ENCODE peak calls at places on chromosomes 16 and 17, in seven cellular contexts. One of them, this sample, is unnamed.

GRCh38 chr17:63250830-63251229 is 195.3 kb downstream of the CYB561 start:
- DNase-seq in AG10803: peak; percentile 59
- DNase-seq in NCI-H187: no peak
- DNase-seq in effector CD4-positive, alpha-beta T cell: no peak
- DNase-seq in GM23338: no peak
- DNase-seq in lower leg skin: no peak
- DNase-seq in T-cell: no peak
- DNase-seq in this sample: no peak

GRCh38 chr17:75011788-75012319 is 616 bp upstream of the MRPL58 start:
- DNase-seq in NCI-H187: no peak
- DNase-seq in effector CD4-positive, alpha-beta T cell: no peak
- DNase-seq in T-cell: no peak
- DNase-seq in AG10803: peak; percentile 78
- DNase-seq in GM23338: peak; percentile 42
- DNase-seq in lower leg skin: peak; percentile 92
- DNase-seq in this sample: peak; percentile 62

GRCh38 chr16:55367796-55368195 is 43.8 kb downstream of the IRX6 start:
- DNase-seq in effector CD4-positive, alpha-beta T cell: no peak
- DNase-seq in NCI-H187: no peak
- DNase-seq in GM23338: no peak
- DNase-seq in lower leg skin: no peak
- DNase-seq in T-cell: no peak
- DNase-seq in AG10803: peak; percentile 91
- DNase-seq in this sample: no peak

GRCh38 chr17:29565643-29566472 is 979 bp downstream of the ABHD15 start:
- DNase-seq in AG10803: no peak
- DNase-seq in effector CD4-positive, alpha-beta T cell: peak; percentile 30
- DNase-seq in T-cell: no peak
- DNase-seq in lower leg skin: peak; percentile 91
- DNase-seq in NCI-H187: peak; percentile 51
- DNase-seq in GM23338: peak; percentile 82
- DNase-seq in this sample: peak; percentile 55

GRCh38 chr17:55567240-55568216 is 56.3 kb upstream of the SMIM36 start:
- DNase-seq in T-cell: no peak
- DNase-seq in NCI-H187: peak; percentile 36
- DNase-seq in AG10803: no peak
- DNase-seq in GM23338: no peak
- DNase-seq in lower leg skin: peak; percentile 86
- DNase-seq in effector CD4-positive, alpha-beta T cell: no peak
- DNase-seq in this sample: peak; percentile 79

GRCh38 chr17:65584604-65585521 is 23.4 kb upstream of the AXIN2 start:
- DNase-seq in effector CD4-positive, alpha-beta T cell: no peak
- DNase-seq in NCI-H187: no peak
- DNase-seq in lower leg skin: no peak
- DNase-seq in GM23338: no peak
- DNase-seq in AG10803: peak; percentile 58
- DNase-seq in T-cell: no peak
- DNase-seq in this sample: no peak

GRCh38 chr16:53911506-53911905 is 207.6 kb downstream of the FTO start:
- DNase-seq in T-cell: no peak
- DNase-seq in NCI-H187: no peak
- DNase-seq in AG10803: peak; percentile 40
- DNase-seq in effector CD4-positive, alpha-beta T cell: no peak
- DNase-seq in GM23338: peak; percentile 14
- DNase-seq in lower leg skin: no peak
- DNase-seq in this sample: no peak

GRCh38 chr17:511001-511690 is 158.5 kb upstream of the RPH3AL start:
- DNase-seq in AG10803: peak; percentile 86
- DNase-seq in GM23338: no peak
- DNase-seq in lower leg skin: no peak
- DNase-seq in NCI-H187: no peak
- DNase-seq in effector CD4-positive, alpha-beta T cell: no peak
- DNase-seq in T-cell: no peak
- DNase-seq in this sample: no peak

GRCh38 chr16:75506567-75506966 is 11.3 kb upstream of the CHST6 start:
- DNase-seq in GM23338: no peak
- DNase-seq in lower leg skin: no peak
- DNase-seq in T-cell: no peak
- DNase-seq in NCI-H187: no peak
- DNase-seq in AG10803: peak; percentile 91
- DNase-seq in effector CD4-positive, alpha-beta T cell: no peak
- DNase-seq in this sample: no peak

GRCh38 chr17:59427425-59427921 is 96.0 kb downstream of the YPEL2 start:
- DNase-seq in AG10803: peak; percentile 90
- DNase-seq in lower leg skin: no peak
- DNase-seq in GM23338: no peak
- DNase-seq in effector CD4-positive, alpha-beta T cell: no peak
- DNase-seq in T-cell: no peak
- DNase-seq in NCI-H187: peak; percentile 10
- DNase-seq in this sample: no peak

GRCh38 chr17:28879886-28880571 is 17.5 kb downstream of the FLOT2 start:
- DNase-seq in T-cell: no peak
- DNase-seq in lower leg skin: no peak
- DNase-seq in effector CD4-positive, alpha-beta T cell: no peak
- DNase-seq in NCI-H187: no peak
- DNase-seq in GM23338: no peak
- DNase-seq in AG10803: no peak
- DNase-seq in this sample: no peak

GRCh38 chr17:17075037-17075755 is 32.9 kb downstream of the MPRIP start:
- DNase-seq in effector CD4-positive, alpha-beta T cell: no peak
- DNase-seq in GM23338: no peak
- DNase-seq in lower leg skin: peak; percentile 86
- DNase-seq in NCI-H187: no peak
- DNase-seq in T-cell: peak; percentile 9
- DNase-seq in AG10803: peak; percentile 75
- DNase-seq in this sample: peak; percentile 70

This sample was measured in SK-N-DZ.